ENCODE peak calls at places on chromosomes 7 and 10, in four cellular contexts. F, G, T and V are unnamed samples.

GRCh38 chr7:23539494-23539907 is 7.7 kb upstream of the TRA2A start:
- DNase-seq in F (no peak), G (no peak), T (no peak), V (no peak)

GRCh38 chr10:4033341-4033896 is 248.4 kb upstream of the KLF6 start:
- DNase-seq in F (peak), G (no peak), T (no peak), V (no peak)

GRCh38 chr7:103637080-103637479 is 191.1 kb upstream of the SLC26A5 start:
- DNase-seq in F (peak), G (no peak), T (no peak), V (no peak)

GRCh38 chr10:69239106-69239505 is 19.0 kb downstream of the HKDC1 start:
- DNase-seq in F (no peak), G (no peak), T (no peak), V (no peak)

GRCh38 chr7:36372156-36372555 is 17.5 kb upstream of the ANLN start:
- DNase-seq in F (no peak), G (no peak), T (no peak), V (no peak)

GRCh38 chr7:90594791-90595317 is 1.3 kb upstream of the CDK14 start:
- DNase-seq in F (peak), G (peak), T (peak), V (peak)

GRCh38 chr10:6755891-6756460 is 175.9 kb upstream of the PRKCQ start:
- DNase-seq in F (peak), G (no peak), T (no peak), V (no peak)

GRCh38 chr10:116892873-116893685 is 43.8 kb downstream of the ENO4 start:
- DNase-seq in F (no peak), G (no peak), T (peak), V (no peak)

GRCh38 chr7:13920053-13920697 is 69.3 kb downstream of the ETV1 start:
- DNase-seq in F (peak), G (peak), T (peak), V (no peak)

GRCh38 chr7:112069879-112070321 is 136.3 kb downstream of the DOCK4 start:
- DNase-seq in F (peak), G (no peak), T (peak), V (no peak)

GRCh38 chr10:89563861-89564478 is 28.6 kb upstream of the SLC16A12 start:
- DNase-seq in F (peak), G (peak), T (peak), V (no peak)

GRCh38 chr10:107546986-107547385 is 382.5 kb upstream of the SORCS1 start:
- DNase-seq in F (no peak), G (no peak), T (no peak), V (no peak)

GRCh38 chr7:117640465-117640864 is 160.6 kb downstream of the CFTR start:
- DNase-seq in F (no peak), G (no peak), T (no peak), V (no peak)

GRCh38 chr7:115070311-115070710 is 148.4 kb downstream of the MDFIC start:
- DNase-seq in F (no peak), G (no peak), T (no peak), V (no peak)

GRCh38 chr7:74294191-74294998 is 5.2 kb downstream of the CLIP2 start:
- DNase-seq in F (no peak), G (no peak), T (no peak), V (no peak)

GRCh38 chr7:100099452-100099851 is 1.7 kb downstream of the MCM7 start:
- DNase-seq in F (no peak), G (no peak), T (no peak), V (no peak)

GRCh38 chr10:99964791-99965190 is 45.0 kb downstream of the DNMBP start:
- DNase-seq in F (peak), G (no peak), T (no peak), V (no peak)

GRCh38 chr7:85567983-85568382 is 381.1 kb upstream of the SEMA3D start:
- DNase-seq in F (no peak), G (no peak), T (no peak), V (no peak)

GRCh38 chr7:122652851-122653250 is 46.1 kb downstream of the RNF133 start:
- DNase-seq in F (no peak), G (no peak), T (no peak), V (no peak)

GRCh38 chr7:91995391-91995790 is 54.7 kb downstream of the AKAP9 start:
- DNase-seq in F (no peak), G (no peak), T (no peak), V (no peak)

GRCh38 chr7:108592633-108593277 is 23.1 kb downstream of the DNAJB9 start:
- DNase-seq in F (no peak), G (no peak), T (no peak), V (no peak)

GRCh38 chr7:136998495-136998894 is 130.0 kb downstream of the CHRM2 start:
- DNase-seq in F (peak), G (no peak), T (no peak), V (no peak)

GRCh38 chr7:2609001-2609411 is 22.8 kb upstream of the TTYH3 start:
- DNase-seq in F (peak), G (no peak), T (peak), V (peak)

GRCh38 chr10:11713186-11713743 is 28.9 kb upstream of the ECHDC3 start:
- DNase-seq in F (peak), G (no peak), T (no peak), V (no peak)

GRCh38 chr10:97921581-97922377 is 72.1 kb downstream of the GOLGA7B start:
- DNase-seq in F (peak), G (no peak), T (no peak), V (no peak)

GRCh38 chr7:8442814-8443304 is 9.4 kb downstream of the NXPH1 start:
- DNase-seq in F (no peak), G (peak), T (peak), V (peak)

GRCh38 chr10:97974526-97975525 is 55.6 kb downstream of the CRTAC1 start:
- DNase-seq in F (no peak), G (peak), T (peak), V (no peak)

GRCh38 chr10:101258179-101258885 is 29.1 kb upstream of the LBX1 start:
- DNase-seq in F (no peak), G (no peak), T (peak), V (peak)

GRCh38 chr10:21217748-21218367 is 307.6 kb downstream of the SKIDA1 start:
- DNase-seq in F (no peak), G (no peak), T (no peak), V (no peak)

GRCh38 chr7:138945169-138945568 is 36.0 kb downstream of the KIAA1549 start:
- DNase-seq in F (no peak), G (no peak), T (peak), V (no peak)

GRCh38 chr10:97543025-97543546 is 29.5 kb upstream of the ANKRD2 start:
- DNase-seq in F (peak), G (no peak), T (peak), V (no peak)

GRCh38 chr10:116779076-116779687 is 36.8 kb upstream of the HSPA12A start:
- DNase-seq in F (peak), G (no peak), T (no peak), V (no peak)

GRCh38 chr7:138001529-138002095 is at the start of gene CREB3L2:
- DNase-seq in F (peak), G (no peak), T (peak), V (peak)

GRCh38 chr10:17123062-17123661 is 6.4 kb downstream of the CUBN start:
- DNase-seq in F (peak), G (no peak), T (no peak), V (no peak)

GRCh38 chr7:47582748-47583740 is 1.1 kb upstream of the TNS3 start:
- DNase-seq in F (no peak), G (no peak), T (no peak), V (no peak)

GRCh38 chr7:54985405-54986360 is 33.1 kb upstream of the EGFR start:
- DNase-seq in F (peak), G (no peak), T (no peak), V (no peak)

GRCh38 chr10:110706690-110707098 is 62.6 kb downstream of the RBM20 start:
- DNase-seq in F (peak), G (no peak), T (peak), V (no peak)

GRCh38 chr10:58918887-58919286 is 257.6 kb upstream of the PHYHIPL start:
- DNase-seq in F (no peak), G (no peak), T (no peak), V (no peak)

GRCh38 chr10:58920655-58921003 is 255.8 kb upstream of the PHYHIPL start:
- DNase-seq in F (no peak), G (no peak), T (no peak), V (no peak)

GRCh38 chr10:58919927-58920654 is 256.4 kb upstream of the PHYHIPL start:
- DNase-seq in F (peak), G (no peak), T (peak), V (no peak)

GRCh38 chr10:58925381-58925780 is 251.1 kb upstream of the PHYHIPL start:
- DNase-seq in F (no peak), G (no peak), T (no peak), V (no peak)

DNA sequence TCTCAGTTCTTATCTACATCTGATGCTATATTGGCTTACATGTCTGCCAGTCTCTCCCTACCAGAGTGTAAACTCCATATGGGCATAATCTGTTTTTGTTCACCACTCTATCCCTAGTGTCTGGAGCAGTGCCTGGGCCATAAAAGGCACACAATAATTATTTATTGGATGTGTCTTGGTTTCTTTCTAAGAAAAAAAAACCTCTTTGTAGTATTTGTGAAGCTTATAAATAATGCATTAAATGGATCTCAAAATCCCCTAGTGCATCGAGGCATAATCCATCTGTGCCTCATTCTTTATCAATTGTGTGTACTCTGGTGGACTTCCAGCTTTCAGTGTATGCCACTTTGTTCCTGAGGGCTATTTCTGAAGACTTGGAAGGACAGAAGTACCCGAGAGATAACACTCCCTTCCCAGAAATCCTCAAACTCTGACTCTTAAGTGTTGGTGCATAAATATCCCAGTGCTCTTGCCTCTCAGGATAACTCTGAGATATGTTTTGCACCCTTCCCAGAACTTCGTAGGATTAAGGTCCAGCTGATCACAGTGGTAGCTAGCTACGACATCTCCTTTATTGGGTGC is 255.0 kb upstream of the PHYHIPL start:
- DNase-seq in F (no peak), G (no peak), T (no peak), V (no peak)
- H2AK5ac ChIP-seq in F (no peak), G (no peak), T (no peak), V (no peak)

DNA sequence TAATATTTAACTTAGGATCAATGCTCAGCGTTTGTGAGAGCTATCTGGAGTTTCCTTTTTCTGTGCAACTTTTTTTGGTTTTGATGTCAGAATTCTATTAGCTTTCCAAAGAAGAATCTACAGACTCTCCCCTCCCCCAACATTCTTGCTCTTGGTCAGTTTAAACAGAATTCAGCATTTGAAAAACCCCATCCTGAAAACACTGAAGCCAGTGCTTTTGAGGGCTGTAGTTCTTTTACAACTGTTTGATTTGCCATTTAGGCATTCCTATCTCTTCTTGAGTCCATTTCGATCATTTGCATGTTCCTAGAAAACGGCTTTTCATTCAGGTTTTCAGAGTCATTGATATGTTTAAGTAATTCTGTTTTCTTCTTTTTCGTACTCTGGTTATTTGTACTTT is 15.7 kb upstream of the CXCL12 start:
- DNase-seq in F (no peak), G (no peak), T (no peak), V (no peak)
- H3K4ac ChIP-seq in F (no peak), G (no peak), T (no peak), V (no peak)

DNA sequence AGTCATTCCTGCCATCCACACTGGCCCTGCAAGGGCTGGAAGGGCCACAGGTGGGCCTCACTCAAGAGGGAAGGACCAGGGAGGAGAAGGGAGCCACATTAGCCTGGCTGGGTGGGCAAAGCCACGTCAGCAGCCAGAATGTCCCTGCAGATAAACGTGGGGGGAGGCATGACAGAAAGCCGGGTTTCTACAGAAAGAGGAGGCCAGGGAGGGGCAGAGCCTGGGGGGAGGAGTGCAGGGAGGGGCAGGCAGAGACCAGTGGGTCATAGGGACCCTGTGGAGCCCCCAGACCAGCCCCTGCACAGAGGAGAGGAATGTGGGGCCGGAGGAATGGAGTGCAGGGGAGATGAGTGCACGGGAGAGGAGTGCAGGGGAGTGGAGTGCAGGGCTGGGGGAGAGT is 590.2 kb downstream of the PTPRN2 start:
- DNase-seq in F (no peak), G (no peak), T (no peak), V (no peak)
- H2AK5ac ChIP-seq in F (no peak), G (peak), T (no peak), V (no peak)

DNA sequence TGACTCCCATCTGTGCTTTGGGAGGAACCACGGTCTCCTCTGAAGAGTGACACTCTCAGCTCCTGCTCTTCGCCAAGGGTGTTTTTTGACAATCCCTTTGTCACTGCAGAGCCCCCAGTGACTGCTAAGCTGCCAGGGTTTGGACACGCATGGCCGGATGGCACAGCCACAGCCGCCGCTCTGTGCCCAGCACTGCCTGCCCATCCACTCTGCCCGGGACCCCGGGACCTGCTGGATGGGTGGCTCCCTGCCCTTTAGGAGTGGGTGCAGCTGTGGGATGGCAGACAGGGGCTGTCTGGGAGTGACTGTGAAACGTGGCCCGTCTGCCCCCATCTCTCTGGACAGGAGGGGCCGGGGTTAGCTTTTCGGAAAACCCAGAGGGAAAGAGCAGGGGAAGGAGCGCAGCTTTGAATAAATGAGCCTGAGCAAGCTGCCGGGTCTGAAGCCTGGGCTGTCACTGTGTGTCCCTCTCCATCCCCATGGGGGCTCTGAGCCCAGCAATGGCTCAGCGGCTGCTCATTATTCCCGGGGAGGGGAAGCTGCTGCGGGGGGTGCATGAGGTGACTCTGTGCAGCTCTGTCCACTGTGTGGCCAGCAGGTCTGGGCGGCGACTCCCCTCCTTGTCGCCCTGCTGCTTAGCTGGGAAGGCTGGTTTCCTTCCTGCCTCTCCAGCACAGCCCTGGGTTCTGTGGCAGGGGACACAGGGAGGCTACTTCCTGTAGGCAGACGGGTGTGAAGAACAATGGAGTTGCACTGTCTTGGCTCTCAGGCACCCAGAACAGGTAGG is 234.0 kb downstream of the PRPF18 start:
- DNase-seq in F (no peak), G (no peak), T (no peak), V (no peak)
- H3K4ac ChIP-seq in F (no peak), G (no peak), T (no peak), V (no peak)

GRCh38 chr10:29857843-29858242 is 201.5 kb downstream of the JCAD start:
- DNase-seq in F (no peak), G (no peak), T (no peak), V (no peak)
- H2AK5ac ChIP-seq in F (peak), G (no peak), T (no peak), V (no peak)